ENCODE peak calls at places on chromosome 3, in nine cellular contexts. O is psoas muscle; X is heart left ventricle; M is endothelial cell; H is lung; R is fibroblast of mammary gland; N is nephron progenitor cell; A is prostate gland; J is CD8-positive, alpha-beta T cell. F is an unnamed sample.

GRCh38 chr3:80142714-80143113 is 374.9 kb upstream of the ROBO1 start:
- DNase-seq in M (no peak), O (no peak), R (no peak), X (no peak), H (no peak), N (no peak), A (no peak), J (no peak), F (no peak)

GRCh38 chr3:52321481-52321880 is 5.4 kb downstream of the DNAH1 start:
- DNase-seq in J (no peak), H (no peak), R (no peak), M (no peak), O (no peak), N (no peak), A (no peak), X (no peak), F (no peak)

GRCh38 chr3:183180105-183180763 is 17.7 kb upstream of the LAMP3 start:
- DNase-seq in X (no peak), J (no peak), A (no peak), R (peak; percentile 37), M (no peak), N (peak; percentile 40), O (no peak), H (peak; percentile 27), F (no peak)

GRCh38 chr3:20055020-20055775 is 15.0 kb downstream of the KAT2B start:
- DNase-seq in R (no peak), H (no peak), X (no peak), J (no peak), M (no peak), N (no peak), A (no peak), O (no peak), F (no peak)

GRCh38 chr3:43185656-43186375 is 79.9 kb upstream of the POMGNT2 start:
- DNase-seq in O (no peak), A (no peak), H (no peak), M (no peak), J (no peak), N (no peak), X (no peak), R (no peak), F (no peak)

GRCh38 chr3:64578384-64578783 is 109.4 kb downstream of the ADAMTS9 start:
- DNase-seq in O (no peak), X (no peak), R (peak; percentile 8), N (no peak), J (no peak), H (no peak), M (no peak), A (peak; percentile 20), F (no peak)

GRCh38 chr3:125310623-125311076 is 64.5 kb downstream of the ZNF148 start:
- DNase-seq in R (no peak), X (no peak), O (no peak), J (peak; percentile 65), A (no peak), M (no peak), N (no peak), H (no peak), F (peak; percentile 10)

GRCh38 chr3:67863869-67864268 is 209.5 kb upstream of the SUCLG2 start:
- DNase-seq in N (no peak), R (peak; percentile 1), M (peak; percentile 31), J (no peak), X (no peak), H (no peak), A (no peak), O (no peak), F (no peak)

GRCh38 chr3:112884678-112885290 is 38.1 kb upstream of the CD200R1L start:
- DNase-seq in H (no peak), M (no peak), O (peak; percentile 19), N (no peak), X (no peak), A (no peak), J (no peak), R (no peak), F (no peak)

GRCh38 chr3:122356402-122356801 is 26.6 kb downstream of the MIX23 start:
- DNase-seq in M (peak; percentile 48), A (peak; percentile 51), H (no peak), J (no peak), N (peak; percentile 16), O (no peak), X (no peak), R (peak; percentile 60), F (peak; percentile 55)

GRCh38 chr3:37024820-37025405 is 31.6 kb downstream of the MLH1 start:
- DNase-seq in J (no peak), X (no peak), N (no peak), R (no peak), O (no peak), M (no peak), H (no peak), A (no peak), F (no peak)

GRCh38 chr3:148158210-148158609 is 539.5 kb upstream of the AGTR1 start:
- DNase-seq in M (no peak), X (peak; percentile 6), N (no peak), R (peak; percentile 81), A (no peak), H (no peak), O (no peak), J (no peak), F (no peak)

GRCh38 chr3:11195721-11196332 is 41.5 kb downstream of the HRH1 start:
- DNase-seq in N (no peak), O (no peak), J (no peak), M (no peak), X (no peak), A (no peak), R (peak; percentile 58), H (no peak), F (no peak)

GRCh38 chr3:124117486-124117885 is 125.6 kb upstream of the ROPN1 start:
- DNase-seq in O (no peak), H (no peak), R (peak; percentile 83), A (no peak), M (no peak), N (no peak), J (no peak), X (no peak), F (no peak)

GRCh38 chr3:58052373-58053273 is 44.4 kb downstream of the FLNB start:
- DNase-seq in N (no peak), X (peak; percentile 69), H (peak; percentile 75), A (peak; percentile 77), M (no peak), O (peak; percentile 84), J (no peak), R (peak; percentile 97), F (no peak)

GRCh38 chr3:38618343-38618742 is 31.1 kb downstream of the SCN5A start:
- DNase-seq in X (no peak), R (no peak), N (no peak), H (no peak), M (no peak), O (peak; percentile 8), A (no peak), J (no peak), F (no peak)

GRCh38 chr3:150299221-150299620 is 108.9 kb upstream of the TSC22D2 start:
- DNase-seq in R (no peak), J (no peak), O (no peak), A (no peak), X (no peak), M (peak; percentile 7), H (no peak), N (peak; percentile 46), F (no peak)

DNA sequence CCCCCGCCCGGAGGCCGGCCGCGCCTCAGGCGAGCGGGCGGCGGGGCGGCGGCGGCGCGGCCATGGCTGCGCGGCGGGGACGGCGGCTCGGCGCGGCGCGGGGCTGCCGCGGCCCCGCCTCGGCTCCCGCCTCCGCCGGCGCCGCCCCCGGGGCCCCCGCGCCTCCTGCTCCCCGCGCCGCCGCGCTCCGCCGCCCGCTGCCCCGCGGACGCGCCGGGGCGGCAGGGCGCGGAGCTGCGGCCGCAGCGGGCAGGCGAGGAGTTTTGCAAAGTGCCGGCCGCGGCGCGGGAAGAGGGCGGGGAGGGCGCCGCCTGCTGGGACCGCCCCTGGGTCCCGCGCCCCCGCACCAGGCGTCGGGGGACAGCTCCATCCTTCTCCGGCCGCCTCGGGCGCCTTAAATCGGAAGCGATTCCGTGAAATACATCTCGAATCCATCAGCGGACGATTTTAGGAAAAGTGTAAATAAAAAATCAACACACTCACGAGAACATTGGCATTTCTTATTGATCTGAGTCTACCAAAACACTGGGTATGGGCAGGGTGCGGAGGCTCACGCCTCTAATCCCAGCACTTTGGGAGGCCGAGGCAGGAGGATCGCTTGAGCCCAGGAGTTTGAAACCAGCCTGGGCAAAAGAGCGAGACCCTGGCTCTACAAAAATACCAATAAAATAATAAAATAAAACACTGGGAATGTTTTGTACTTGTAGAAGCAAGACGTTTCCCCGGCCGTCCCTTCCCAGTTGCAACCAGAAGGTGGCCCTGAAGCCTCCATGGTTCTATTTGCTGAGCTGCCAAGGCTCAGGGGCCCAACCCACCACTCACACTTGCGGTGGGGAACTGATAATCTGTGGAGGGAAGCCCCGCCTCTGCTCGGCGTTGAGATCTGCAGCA is 136.9 kb downstream of the NUP210 start:
- DNase-seq in A (no peak), N (peak; percentile 69), R (no peak), M (peak; percentile 68), H (no peak), O (peak; percentile 55), X (no peak), J (no peak), F (peak; percentile 80)
- TF ChIP-seq CTCF in A (peak; percentile 34), N (no peak), R (no peak), M (peak; percentile 43), H (no peak), O (peak; percentile 36), X (no peak), J (no peak), F (no peak)

GRCh38 chr3:136250862-136251460 is 821 bp downstream of the PCCB start:
- DNase-seq in O (peak; percentile 85), X (peak; percentile 74), J (peak; percentile 51), A (peak; percentile 37), N (peak; percentile 13), R (peak; percentile 63), H (peak; percentile 72), M (peak; percentile 6), F (peak; percentile 48)
- TF ChIP-seq CTCF in O (peak; percentile 24), X (no peak), J (no peak), A (no peak), N (no peak), R (peak; percentile 18), H (no peak), M (no peak), F (peak; percentile 12)

DNA sequence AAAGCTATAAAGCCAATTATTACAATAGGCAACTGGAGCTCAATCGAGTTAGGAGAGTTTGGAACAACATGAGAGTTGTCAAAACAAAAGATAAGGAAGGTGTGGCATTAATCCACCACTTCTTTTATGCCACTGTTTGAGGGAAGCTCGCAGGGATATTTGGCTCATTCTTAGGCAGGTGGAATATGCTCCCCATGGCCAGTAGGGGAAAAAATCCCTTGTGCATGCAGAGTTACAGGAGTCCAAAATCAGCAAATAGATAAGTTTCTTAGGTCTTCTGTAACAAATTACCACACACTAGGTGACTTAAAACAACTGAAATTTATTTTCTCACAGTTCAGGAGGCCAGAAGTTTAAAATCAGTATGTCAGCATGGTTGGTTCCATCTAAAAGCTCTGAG is 135.4 kb upstream of the SYNPR start:
- DNase-seq in H (no peak), O (no peak), R (no peak), J (no peak), N (no peak), X (no peak), M (no peak), A (no peak), F (no peak)
- TF ChIP-seq CTCF in H (no peak), O (no peak), R (peak; percentile 7), J (no peak), N (no peak), X (no peak), M (no peak), A (no peak), F (no peak)

DNA sequence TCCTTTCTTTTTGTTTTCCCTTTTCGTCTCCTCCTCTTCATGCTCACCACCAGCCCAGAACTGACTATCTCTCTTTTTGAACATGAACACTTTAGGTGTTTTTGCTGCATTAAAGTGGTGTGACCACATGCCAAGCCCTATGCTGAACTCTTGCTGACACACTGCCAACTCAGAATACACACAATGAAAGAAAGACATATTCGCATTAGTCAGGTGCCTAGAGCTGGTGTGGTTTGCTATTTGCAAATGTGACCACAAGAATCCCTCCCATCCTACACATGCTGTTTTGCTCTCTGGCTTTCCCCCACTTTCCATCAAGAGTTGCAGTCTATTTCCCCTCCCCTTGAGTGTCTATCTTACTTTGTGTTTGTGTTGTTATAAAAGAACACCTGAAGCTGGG is 967.8 kb upstream of the CFAP20DC start:
- DNase-seq in H (no peak), A (no peak), R (peak; percentile 1), X (no peak), O (no peak), M (no peak), J (peak; percentile 62), N (no peak), F (peak; percentile 2)
- TF ChIP-seq CTCF in H (no peak), A (no peak), R (no peak), X (no peak), O (no peak), M (no peak), J (no peak), N (no peak), F (no peak)

F was measured in GM20000.